ENCODE peak calls at places on chromosomes 16 and 17, in six cellular contexts. Z is transverse colon, A is astrocyte of the cerebellum, P is heart left ventricle, V is lower leg skin, K is psoas muscle. Q is an unnamed sample.

GRCh38 chr16:84518804-84519341 is 14.4 kb upstream of the MEAK7 start:
- DNase-seq in Z (peak; percentile 50), A (no peak), P (no peak), V (no peak), K (no peak), Q (no peak)

GRCh38 chr16:85991856-85992255 is 92.9 kb downstream of the IRF8 start:
- DNase-seq in Z (no peak), A (no peak), P (no peak), V (no peak), K (no peak), Q (no peak)

GRCh38 chr16:68539704-68540370 is 746 bp downstream of the ZFP90 start:
- DNase-seq in Z (no peak), A (no peak), P (no peak), V (no peak), K (no peak), Q (no peak)

GRCh38 chr16:77660311-77660710 is 62.0 kb upstream of the NUDT7 start:
- DNase-seq in Z (no peak), A (peak; percentile 55), P (no peak), V (no peak), K (no peak), Q (peak; percentile 11)

GRCh38 chr17:74063439-74063838 is 140.0 kb upstream of the RPL38 start:
- DNase-seq in Z (no peak), A (no peak), P (no peak), V (no peak), K (no peak), Q (no peak)

GRCh38 chr17:55513885-55514590 is 2.8 kb upstream of the SMIM36 start:
- DNase-seq in Z (peak; percentile 78), A (peak; percentile 49), P (peak; percentile 63), V (peak; percentile 75), K (peak; percentile 49), Q (no peak)

GRCh38 chr16:68049448-68049847 is 26.4 kb downstream of the DUS2 start:
- DNase-seq in Z (no peak), A (no peak), P (no peak), V (no peak), K (no peak), Q (no peak)

GRCh38 chr17:72542317-72542716 is 421.5 kb downstream of the SOX9 start:
- DNase-seq in Z (no peak), A (no peak), P (no peak), V (no peak), K (no peak), Q (no peak)

GRCh38 chr17:68777856-68778694 is 176.9 kb upstream of the FAM20A start:
- DNase-seq in Z (peak; percentile 12), A (no peak), P (no peak), V (no peak), K (no peak), Q (no peak)

GRCh38 chr16:24428751-24429150 is 110.6 kb upstream of the RBBP6 start:
- DNase-seq in Z (peak; percentile 35), A (no peak), P (no peak), V (no peak), K (no peak), Q (no peak)

GRCh38 chr17:41973457-41973856 is 6.9 kb downstream of the CNP start:
- DNase-seq in Z (no peak), A (no peak), P (peak; percentile 43), V (no peak), K (peak; percentile 29), Q (no peak)

GRCh38 chr16:3578610-3579551 is 1.7 kb upstream of the NLRC3 start:
- DNase-seq in Z (peak; percentile 62), A (no peak), P (no peak), V (no peak), K (no peak), Q (no peak)

GRCh38 chr17:5049314-5049819 is 14.1 kb upstream of the SLC52A1 start:
- DNase-seq in Z (peak; percentile 46), A (no peak), P (no peak), V (no peak), K (no peak), Q (no peak)

GRCh38 chr17:74858672-74859438 is 830 bp downstream of the GRIN2C start:
- DNase-seq in Z (no peak), A (no peak), P (no peak), V (no peak), K (no peak), Q (no peak)

GRCh38 chr17:3964203-3965122 is at the start of gene ATP2A3:
- DNase-seq in Z (peak; percentile 78), A (no peak), P (no peak), V (no peak), K (no peak), Q (no peak)

GRCh38 chr16:87647431-87648185 is 45.3 kb downstream of the JPH3 start:
- DNase-seq in Z (no peak), A (no peak), P (no peak), V (no peak), K (no peak), Q (no peak)

GRCh38 chr17:32795339-32795979 is 81.5 kb downstream of the MYO1D start:
- DNase-seq in Z (peak; percentile 55), A (no peak), P (no peak), V (no peak), K (no peak), Q (no peak)

GRCh38 chr17:63382826-63383225 is 63.3 kb downstream of the CYB561 start:
- DNase-seq in Z (no peak), A (no peak), P (no peak), V (no peak), K (no peak), Q (no peak)

GRCh38 chr17:68349157-68349556 is 57.9 kb downstream of the ARSG start:
- DNase-seq in Z (no peak), A (no peak), P (no peak), V (no peak), K (no peak), Q (no peak)

GRCh38 chr16:53041196-53041977 is 11.3 kb downstream of the CHD9NB start:
- DNase-seq in Z (peak; percentile 33), A (no peak), P (peak; percentile 90), V (peak; percentile 66), K (peak; percentile 73), Q (no peak)

GRCh38 chr17:39194089-39194984 is 3.1 kb downstream of the CACNB1 start:
- DNase-seq in Z (peak; percentile 31), A (no peak), P (peak; percentile 80), V (no peak), K (peak; percentile 91), Q (no peak)
- TF ChIP-seq CTCF in Z (peak; percentile 14), A (peak; percentile 53), P (peak; percentile 47), V (no peak), K (peak; percentile 50), Q (peak; percentile 48)

GRCh38 chr17:12664894-12665262 is 812 bp upstream of the MYOCD start:
- DNase-seq in Z (no peak), A (no peak), P (no peak), V (no peak), K (no peak), Q (no peak)

GRCh38 chr17:12664252-12664651 is 1.4 kb upstream of the MYOCD start:
- DNase-seq in Z (no peak), A (no peak), P (no peak), V (no peak), K (no peak), Q (no peak)

GRCh38 chr17:12666718-12667117 is 1.0 kb downstream of the MYOCD start:
- DNase-seq in Z (no peak), A (no peak), P (no peak), V (no peak), K (no peak), Q (no peak)

GRCh38 chr17:12667299-12667958 is 1.7 kb downstream of the MYOCD start:
- DNase-seq in Z (peak; percentile 20), A (peak; percentile 59), P (peak; percentile 34), V (no peak), K (no peak), Q (peak; percentile 33)

DNA sequence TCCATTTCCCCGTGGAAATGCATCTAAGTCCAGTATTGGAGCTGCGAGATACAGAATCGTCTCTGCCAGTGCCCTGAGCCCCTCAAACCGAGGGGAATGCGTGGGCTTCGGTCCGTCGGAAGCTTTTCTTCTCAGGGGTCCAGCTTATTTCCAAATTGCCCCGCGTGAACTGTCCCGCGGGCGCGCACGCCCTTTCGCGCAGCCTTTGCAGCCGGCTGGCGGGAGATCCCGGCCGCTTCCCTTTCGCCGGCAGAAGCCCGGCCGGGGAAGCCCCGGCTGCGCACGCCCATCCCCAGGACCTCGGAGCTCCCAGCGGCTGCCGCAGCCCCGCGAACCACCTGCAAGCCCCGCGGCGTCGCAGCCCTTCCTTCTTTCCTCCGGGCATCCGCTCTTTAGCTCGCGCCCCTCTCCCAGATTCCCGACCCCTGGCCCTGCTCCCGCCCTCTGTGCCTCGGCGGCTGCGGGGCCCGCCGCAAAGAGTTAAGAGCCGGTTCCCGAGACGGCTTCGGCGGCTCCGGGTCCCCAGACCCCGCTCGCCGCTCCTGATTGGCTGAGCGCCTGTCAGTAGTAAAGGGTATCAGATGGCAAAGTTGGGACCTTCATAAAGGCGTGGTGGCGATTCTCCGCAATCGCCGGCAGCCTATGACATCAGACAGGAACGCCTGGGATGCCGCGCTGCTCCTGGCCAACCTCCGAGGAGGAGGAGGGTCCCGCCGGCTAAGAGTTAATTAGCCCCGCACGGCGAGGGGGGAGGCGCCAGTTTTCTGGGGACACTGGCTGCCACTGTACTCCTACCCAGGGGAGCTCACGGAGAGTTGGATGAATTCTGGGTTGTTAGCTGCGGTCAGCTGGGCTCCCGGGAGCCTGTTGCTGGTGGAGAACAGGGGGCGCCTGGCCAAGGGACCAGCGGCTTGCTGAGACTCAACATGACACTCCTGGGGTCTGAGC is at the start of gene MYOCD:
- DNase-seq in Z (peak; percentile 27), A (no peak), P (peak; percentile 72), V (no peak), K (peak; percentile 15), Q (no peak)
- H3K4me3 ChIP-seq in Z (peak within 1 kb of the TSS; percentile 47), A (peak within 1 kb of the TSS; percentile 52), P (peak within 1 kb of the TSS; percentile 60), V (peak within 1 kb of the TSS; percentile 2), K (peak within 1 kb of the TSS; percentile 61), Q (peak within 1 kb of the TSS; percentile 58)

GRCh38 chr17:75927286-75927922 is 13.4 kb downstream of the FBF1 start:
- DNase-seq in Z (peak; percentile 27), A (no peak), P (no peak), V (peak; percentile 68), K (no peak), Q (no peak)
- TF ChIP-seq CTCF in Z (no peak), A (no peak), P (peak; percentile 37), V (no peak), K (peak; percentile 18), Q (peak; percentile 34)

DNA sequence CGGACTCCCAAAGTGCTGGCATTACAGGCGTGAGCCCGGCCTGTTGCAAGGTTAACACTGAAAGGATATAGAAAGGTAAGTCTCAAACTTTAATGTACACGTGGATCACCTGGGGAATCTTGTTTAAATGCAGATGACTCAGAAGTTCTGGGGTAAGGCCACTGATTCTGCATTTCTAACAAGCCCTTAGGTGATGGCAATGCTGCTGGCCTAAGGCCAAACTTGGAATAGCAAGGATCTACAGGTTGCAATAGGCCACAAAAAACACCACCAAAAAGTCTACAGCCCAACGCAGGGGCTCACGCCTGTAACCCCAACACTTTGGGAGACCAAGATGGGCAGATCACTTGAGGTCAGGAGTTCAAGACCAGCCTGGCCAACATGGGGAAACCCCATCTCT is 4.2 kb downstream of the CMTM4 start:
- DNase-seq in Z (no peak), A (no peak), P (no peak), V (no peak), K (no peak), Q (no peak)
- H3K4me3 ChIP-seq in Z (no peak overlapping the region), A (no peak overlapping the region), P (no peak overlapping the region), V (no peak overlapping the region), K (no peak overlapping the region), Q (no peak overlapping the region)